ENCODE peak calls at places on chromosomes 3 and 15, in ten cellular contexts. One of them, this sample, is unnamed.

GRCh38 chr15:41853191-41853590 is 14.5 kb downstream of the PLA2G4B start:
- DNase-seq in IMR-90: no peak
- DNase-seq in dorsolateral prefrontal cortex: no peak
- DNase-seq in CD8-positive, alpha-beta T cell: no peak
- DNase-seq in suprapubic skin: no peak
- DNase-seq in colonic mucosa: no peak
- DNase-seq in brain microvascular endothelial cell: no peak
- DNase-seq in Panc1: no peak
- DNase-seq in psoas muscle: no peak
- DNase-seq in heart left ventricle: no peak
- DNase-seq in this sample: no peak

GRCh38 chr3:73210759-73211158 is 149.3 kb downstream of the EBLN2 start:
- DNase-seq in IMR-90: no peak
- DNase-seq in dorsolateral prefrontal cortex: no peak
- DNase-seq in CD8-positive, alpha-beta T cell: no peak
- DNase-seq in suprapubic skin: no peak
- DNase-seq in colonic mucosa: no peak
- DNase-seq in brain microvascular endothelial cell: no peak
- DNase-seq in Panc1: no peak
- DNase-seq in psoas muscle: no peak
- DNase-seq in heart left ventricle: no peak
- DNase-seq in this sample: no peak

GRCh38 chr3:131957980-131958379 is 76.8 kb downstream of the CPNE4 start:
- DNase-seq in IMR-90: no peak
- DNase-seq in dorsolateral prefrontal cortex: no peak
- DNase-seq in CD8-positive, alpha-beta T cell: no peak
- DNase-seq in suprapubic skin: no peak
- DNase-seq in colonic mucosa: no peak
- DNase-seq in brain microvascular endothelial cell: no peak
- DNase-seq in Panc1: no peak
- DNase-seq in psoas muscle: no peak
- DNase-seq in heart left ventricle: no peak
- DNase-seq in this sample: no peak

GRCh38 chr15:78767331-78767951 is 43.8 kb downstream of the ADAMTS7 start:
- DNase-seq in IMR-90: no peak
- DNase-seq in dorsolateral prefrontal cortex: peak
- DNase-seq in CD8-positive, alpha-beta T cell: no peak
- DNase-seq in suprapubic skin: no peak
- DNase-seq in colonic mucosa: no peak
- DNase-seq in brain microvascular endothelial cell: no peak
- DNase-seq in Panc1: no peak
- DNase-seq in psoas muscle: peak
- DNase-seq in heart left ventricle: peak
- DNase-seq in this sample: no peak

GRCh38 chr3:193354423-193354822 is 24.1 kb downstream of the ATP13A5 start:
- DNase-seq in IMR-90: no peak
- DNase-seq in dorsolateral prefrontal cortex: no peak
- DNase-seq in CD8-positive, alpha-beta T cell: no peak
- DNase-seq in suprapubic skin: no peak
- DNase-seq in colonic mucosa: no peak
- DNase-seq in brain microvascular endothelial cell: no peak
- DNase-seq in Panc1: no peak
- DNase-seq in psoas muscle: no peak
- DNase-seq in heart left ventricle: no peak
- DNase-seq in this sample: no peak

GRCh38 chr3:178260887-178261286 is 275.3 kb upstream of the KCNMB2 start:
- DNase-seq in IMR-90: no peak
- DNase-seq in dorsolateral prefrontal cortex: no peak
- DNase-seq in CD8-positive, alpha-beta T cell: no peak
- DNase-seq in suprapubic skin: no peak
- DNase-seq in colonic mucosa: no peak
- DNase-seq in brain microvascular endothelial cell: no peak
- DNase-seq in Panc1: no peak
- DNase-seq in psoas muscle: no peak
- DNase-seq in heart left ventricle: no peak
- DNase-seq in this sample: no peak

GRCh38 chr15:91128028-91128427 is 28.0 kb downstream of the SV2B start:
- DNase-seq in IMR-90: no peak
- DNase-seq in dorsolateral prefrontal cortex: no peak
- DNase-seq in CD8-positive, alpha-beta T cell: no peak
- DNase-seq in suprapubic skin: no peak
- DNase-seq in colonic mucosa: no peak
- DNase-seq in brain microvascular endothelial cell: no peak
- DNase-seq in Panc1: no peak
- DNase-seq in psoas muscle: no peak
- DNase-seq in heart left ventricle: no peak
- DNase-seq in this sample: no peak

GRCh38 chr3:71421820-71422566 is 161.5 kb downstream of the FOXP1 start:
- DNase-seq in IMR-90: no peak
- DNase-seq in dorsolateral prefrontal cortex: no peak
- DNase-seq in CD8-positive, alpha-beta T cell: no peak
- DNase-seq in suprapubic skin: no peak
- DNase-seq in colonic mucosa: no peak
- DNase-seq in brain microvascular endothelial cell: no peak
- DNase-seq in Panc1: no peak
- DNase-seq in psoas muscle: no peak
- DNase-seq in heart left ventricle: no peak
- DNase-seq in this sample: no peak

GRCh38 chr3:59979542-59979941 is 929.7 kb upstream of the CFAP20DC start:
- DNase-seq in IMR-90: no peak
- DNase-seq in dorsolateral prefrontal cortex: no peak
- DNase-seq in CD8-positive, alpha-beta T cell: no peak
- DNase-seq in suprapubic skin: no peak
- DNase-seq in colonic mucosa: no peak
- DNase-seq in brain microvascular endothelial cell: no peak
- DNase-seq in Panc1: no peak
- DNase-seq in psoas muscle: no peak
- DNase-seq in heart left ventricle: no peak
- DNase-seq in this sample: no peak

DNA sequence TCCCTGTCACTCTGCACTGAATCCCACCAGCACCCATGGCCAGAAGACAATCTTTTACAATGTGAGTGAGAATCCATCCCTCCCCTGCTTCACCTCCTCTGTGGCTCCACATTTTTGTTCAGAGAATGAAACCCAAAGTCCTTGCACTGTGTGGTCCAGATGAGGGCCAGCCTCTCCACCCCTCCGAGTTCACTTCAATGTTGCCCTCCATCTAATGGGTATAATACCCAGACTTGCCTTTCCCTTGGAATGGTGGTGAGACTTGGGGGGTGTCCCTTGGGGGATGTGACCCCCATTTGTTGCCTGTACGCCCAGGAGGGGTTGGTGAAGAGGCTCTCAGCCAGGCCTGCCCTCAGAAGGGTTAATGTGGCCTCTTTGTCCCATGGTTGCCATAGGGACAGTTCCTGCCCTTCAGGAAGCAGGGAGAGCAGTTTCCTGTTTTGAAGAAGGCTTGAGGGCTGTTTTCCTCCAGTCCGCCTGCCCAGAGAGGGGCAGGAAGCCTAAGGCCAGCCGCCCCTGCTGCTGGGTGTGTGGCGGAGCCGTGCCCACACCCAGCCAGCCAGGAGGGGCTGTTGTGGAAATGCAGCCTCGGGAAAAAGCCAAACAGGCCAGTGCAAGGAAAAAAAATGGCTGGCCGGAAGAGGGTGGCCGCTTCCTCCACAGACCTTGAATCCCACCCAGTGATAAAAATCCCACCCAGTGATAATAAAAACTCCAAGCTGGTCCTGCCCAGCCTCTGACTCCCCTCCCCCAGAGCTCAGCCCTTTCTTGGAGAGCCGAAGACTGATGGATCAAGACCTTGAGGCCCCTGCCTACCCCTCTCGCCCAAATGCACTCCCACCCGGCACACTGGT is 14.6 kb upstream of the FGD5 start:
- DNase-seq in IMR-90: no peak
- DNase-seq in dorsolateral prefrontal cortex: no peak
- DNase-seq in CD8-positive, alpha-beta T cell: no peak
- DNase-seq in suprapubic skin: no peak
- DNase-seq in colonic mucosa: no peak
- DNase-seq in brain microvascular endothelial cell: no peak
- DNase-seq in Panc1: no peak
- DNase-seq in psoas muscle: no peak
- DNase-seq in heart left ventricle: peak
- DNase-seq in this sample: no peak
- H3K27ac ChIP-seq in IMR-90: no peak
- H3K27ac ChIP-seq in dorsolateral prefrontal cortex: no peak
- H3K27ac ChIP-seq in CD8-positive, alpha-beta T cell: no peak
- H3K27ac ChIP-seq in suprapubic skin: peak
- H3K27ac ChIP-seq in colonic mucosa: no peak
- H3K27ac ChIP-seq in brain microvascular endothelial cell: no peak
- H3K27ac ChIP-seq in Panc1: no peak
- H3K27ac ChIP-seq in psoas muscle: peak
- H3K27ac ChIP-seq in heart left ventricle: peak
- H3K27ac ChIP-seq in this sample: no peak

GRCh38 chr3:54243960-54244359 is 121.6 kb downstream of the CACNA2D3 start:
- DNase-seq in IMR-90: no peak
- DNase-seq in dorsolateral prefrontal cortex: no peak
- DNase-seq in CD8-positive, alpha-beta T cell: no peak
- DNase-seq in suprapubic skin: no peak
- DNase-seq in colonic mucosa: no peak
- DNase-seq in brain microvascular endothelial cell: no peak
- DNase-seq in Panc1: no peak
- DNase-seq in psoas muscle: no peak
- DNase-seq in heart left ventricle: no peak
- DNase-seq in this sample: no peak
- H3K4me3 ChIP-seq in IMR-90: no peak
- H3K4me3 ChIP-seq in dorsolateral prefrontal cortex: peak
- H3K4me3 ChIP-seq in CD8-positive, alpha-beta T cell: no peak
- H3K4me3 ChIP-seq in suprapubic skin: no peak
- H3K4me3 ChIP-seq in colonic mucosa: no peak
- H3K4me3 ChIP-seq in brain microvascular endothelial cell: no peak
- H3K4me3 ChIP-seq in Panc1: peak
- H3K4me3 ChIP-seq in psoas muscle: peak
- H3K4me3 ChIP-seq in heart left ventricle: no peak
- H3K4me3 ChIP-seq in this sample: no peak

DNA sequence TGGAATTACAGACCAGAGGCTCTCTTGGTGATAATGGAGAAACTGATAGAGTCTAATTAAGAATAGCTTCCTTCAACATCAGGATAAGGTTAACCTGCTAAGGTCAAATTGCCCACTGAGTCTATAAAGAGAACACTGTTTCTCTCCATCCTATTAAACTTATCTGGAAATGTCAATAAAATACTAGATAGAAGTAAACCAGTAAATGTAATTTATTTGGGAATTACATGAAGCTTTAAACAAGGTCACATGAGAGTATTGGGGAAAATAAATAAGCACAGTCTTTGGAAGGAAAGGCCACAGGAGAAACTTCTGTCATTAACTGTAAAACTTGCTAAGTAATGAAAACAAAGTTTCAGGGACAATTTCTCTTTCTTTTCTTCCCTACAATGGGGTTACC is 118.5 kb downstream of the DPH6 start:
- DNase-seq in IMR-90: no peak
- DNase-seq in dorsolateral prefrontal cortex: no peak
- DNase-seq in CD8-positive, alpha-beta T cell: no peak
- DNase-seq in suprapubic skin: no peak
- DNase-seq in colonic mucosa: no peak
- DNase-seq in brain microvascular endothelial cell: no peak
- DNase-seq in Panc1: no peak
- DNase-seq in psoas muscle: no peak
- DNase-seq in heart left ventricle: no peak
- DNase-seq in this sample: no peak
- H3K27ac ChIP-seq in IMR-90: no peak
- H3K27ac ChIP-seq in dorsolateral prefrontal cortex: no peak
- H3K27ac ChIP-seq in CD8-positive, alpha-beta T cell: no peak
- H3K27ac ChIP-seq in suprapubic skin: no peak
- H3K27ac ChIP-seq in colonic mucosa: no peak
- H3K27ac ChIP-seq in brain microvascular endothelial cell: peak
- H3K27ac ChIP-seq in Panc1: no peak
- H3K27ac ChIP-seq in psoas muscle: no peak
- H3K27ac ChIP-seq in heart left ventricle: no peak
- H3K27ac ChIP-seq in this sample: no peak

GRCh38 chr3:149532463-149533180 is 58.1 kb downstream of the TM4SF4 start:
- DNase-seq in IMR-90: no peak
- DNase-seq in dorsolateral prefrontal cortex: no peak
- DNase-seq in CD8-positive, alpha-beta T cell: no peak
- DNase-seq in suprapubic skin: no peak
- DNase-seq in colonic mucosa: no peak
- DNase-seq in brain microvascular endothelial cell: no peak
- DNase-seq in Panc1: no peak
- DNase-seq in psoas muscle: no peak
- DNase-seq in heart left ventricle: no peak
- DNase-seq in this sample: no peak

GRCh38 chr3:149536429-149536828 is 61.9 kb downstream of the TM4SF4 start:
- DNase-seq in IMR-90: no peak
- DNase-seq in dorsolateral prefrontal cortex: no peak
- DNase-seq in CD8-positive, alpha-beta T cell: no peak
- DNase-seq in suprapubic skin: no peak
- DNase-seq in colonic mucosa: peak
- DNase-seq in brain microvascular endothelial cell: peak
- DNase-seq in Panc1: no peak
- DNase-seq in psoas muscle: peak
- DNase-seq in heart left ventricle: peak
- DNase-seq in this sample: no peak

GRCh38 chr3:149534082-149534481 is 59.6 kb downstream of the TM4SF4 start:
- DNase-seq in IMR-90: no peak
- DNase-seq in dorsolateral prefrontal cortex: no peak
- DNase-seq in CD8-positive, alpha-beta T cell: no peak
- DNase-seq in suprapubic skin: no peak
- DNase-seq in colonic mucosa: no peak
- DNase-seq in brain microvascular endothelial cell: no peak
- DNase-seq in Panc1: no peak
- DNase-seq in psoas muscle: no peak
- DNase-seq in heart left ventricle: no peak
- DNase-seq in this sample: no peak

GRCh38 chr3:149535395-149535685 is 60.8 kb downstream of the TM4SF4 start:
- DNase-seq in IMR-90: no peak
- DNase-seq in dorsolateral prefrontal cortex: no peak
- DNase-seq in CD8-positive, alpha-beta T cell: no peak
- DNase-seq in suprapubic skin: no peak
- DNase-seq in colonic mucosa: no peak
- DNase-seq in brain microvascular endothelial cell: no peak
- DNase-seq in Panc1: no peak
- DNase-seq in psoas muscle: no peak
- DNase-seq in heart left ventricle: no peak
- DNase-seq in this sample: no peak

DNA sequence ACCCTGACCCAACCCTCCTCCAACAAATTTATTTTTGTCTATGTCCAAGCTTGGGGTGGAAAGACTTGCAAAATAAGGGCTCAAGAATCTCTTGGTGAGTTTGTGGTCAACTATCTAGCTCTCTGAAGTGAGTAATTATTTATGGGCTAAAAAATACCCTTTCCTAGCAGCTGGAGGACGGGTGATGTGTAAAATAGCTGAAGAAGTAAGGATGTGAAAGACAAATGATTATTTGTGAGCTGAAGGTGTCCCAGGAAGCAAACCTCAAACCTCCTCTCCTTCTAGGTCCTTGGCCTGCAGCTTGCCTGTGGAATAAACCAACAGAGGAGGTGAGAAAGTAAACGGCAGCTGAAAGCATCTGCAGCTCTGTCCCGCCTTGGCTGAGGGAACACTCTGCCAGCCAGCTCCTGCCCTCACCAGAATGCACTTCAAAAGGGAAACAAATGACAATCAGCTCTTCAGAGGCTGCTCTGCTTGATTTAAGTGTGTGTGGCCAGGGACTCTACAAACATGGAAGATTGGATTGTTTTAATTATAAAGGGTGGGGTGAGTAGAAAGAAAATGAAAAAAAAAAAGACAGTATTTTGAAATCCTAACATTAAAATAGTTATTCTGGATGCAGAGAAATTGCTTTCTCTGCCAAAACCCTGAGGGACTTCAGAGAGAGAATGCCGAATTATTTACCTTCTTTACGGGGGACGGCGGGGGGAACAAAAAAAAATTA is 60.3 kb downstream of the TM4SF4 start:
- DNase-seq in IMR-90: peak
- DNase-seq in dorsolateral prefrontal cortex: no peak
- DNase-seq in CD8-positive, alpha-beta T cell: no peak
- DNase-seq in suprapubic skin: no peak
- DNase-seq in colonic mucosa: no peak
- DNase-seq in brain microvascular endothelial cell: peak
- DNase-seq in Panc1: no peak
- DNase-seq in psoas muscle: no peak
- DNase-seq in heart left ventricle: no peak
- DNase-seq in this sample: no peak
- H3K4me3 ChIP-seq in IMR-90: no peak
- H3K4me3 ChIP-seq in dorsolateral prefrontal cortex: peak
- H3K4me3 ChIP-seq in CD8-positive, alpha-beta T cell: no peak
- H3K4me3 ChIP-seq in suprapubic skin: peak
- H3K4me3 ChIP-seq in colonic mucosa: no peak
- H3K4me3 ChIP-seq in brain microvascular endothelial cell: no peak
- H3K4me3 ChIP-seq in Panc1: no peak
- H3K4me3 ChIP-seq in psoas muscle: no peak
- H3K4me3 ChIP-seq in heart left ventricle: no peak
- H3K4me3 ChIP-seq in this sample: peak